ENCODE peak calls at places on chromosomes 7 and 10, in seven cellular contexts. G is stimulated activated CD4-positive, alpha-beta T cell treated with anti-CD3 and anti-CD28 coated beads, Interleukin-2, amount 100 ng/mL, for 24 hours; W is CD8-positive, alpha-beta memory T cell; X is GF-D8; Y is activated CD4-positive, alpha-beta T cell treated with anti-CD3 and anti-CD28 coated beads, Interleukin-2, amount 50 U/mL, for 48 hours; U is dermis microvascular lymphatic vessel endothelial cell; J is A549. B is an unnamed sample.

GRCh38 chr7:107232568-107233090 is 63.8 kb downstream of the HBP1 start:
- DNase-seq in X (no peak), U (no peak), G (no peak), J (no peak), W (no peak), Y (no peak), B (no peak)

GRCh38 chr10:79246209-79246581 is 101.1 kb upstream of the PPIF start:
- DNase-seq in U (peak; percentile 28), X (no peak), W (no peak), Y (no peak), G (no peak), J (no peak), B (no peak)

GRCh38 chr7:1535695-1536094 is 5.2 kb downstream of the MAFK start:
- DNase-seq in Y (no peak), G (no peak), J (no peak), X (no peak), U (peak; percentile 67), W (no peak), B (no peak)

GRCh38 chr7:47291461-47292051 is 290.4 kb downstream of the TNS3 start:
- DNase-seq in U (peak; percentile 85), X (no peak), J (peak; percentile 43), G (no peak), Y (peak; percentile 7), W (no peak), B (no peak)

GRCh38 chr7:20075992-20076813 is 141.0 kb downstream of the MACC1 start:
- DNase-seq in W (no peak), X (no peak), Y (no peak), U (no peak), G (no peak), J (no peak), B (no peak)

GRCh38 chr7:986766-987722 is 4.1 kb downstream of the CYP2W1 start:
- DNase-seq in G (no peak), W (no peak), Y (no peak), J (no peak), U (no peak), X (no peak), B (no peak)

GRCh38 chr10:119849031-119849789 is 23.4 kb downstream of the MCMBP start:
- DNase-seq in J (no peak), Y (no peak), W (no peak), G (no peak), U (no peak), X (no peak), B (no peak)

GRCh38 chr7:132377703-132378584 is 198.3 kb downstream of the PLXNA4 start:
- DNase-seq in W (no peak), U (no peak), Y (no peak), J (no peak), G (no peak), X (no peak), B (no peak)

GRCh38 chr10:38054361-38054797 is 39.8 kb upstream of the ZNF37A start:
- DNase-seq in G (no peak), Y (no peak), W (no peak), X (no peak), J (no peak), U (no peak), B (no peak)

GRCh38 chr7:82527831-82528230 is 84.3 kb upstream of the CACNA2D1 start:
- DNase-seq in U (no peak), G (no peak), Y (no peak), X (no peak), W (no peak), J (no peak), B (no peak)

GRCh38 chr7:148286150-148286549 is 304.4 kb upstream of the C7orf33 start:
- DNase-seq in Y (no peak), J (no peak), U (no peak), G (no peak), X (no peak), W (no peak), B (no peak)

GRCh38 chr7:92720604-92721350 is 115.6 kb downstream of the CDK6 start:
- DNase-seq in Y (no peak), G (no peak), X (no peak), W (no peak), J (no peak), U (no peak), B (no peak)

GRCh38 chr10:70923696-70924095 is 35.3 kb upstream of the PCBD1 start:
- DNase-seq in Y (no peak), W (no peak), G (no peak), U (no peak), J (no peak), X (no peak), B (no peak)

GRCh38 chr7:31120800-31121513 is 68.8 kb downstream of the ADCYAP1R1 start:
- DNase-seq in Y (no peak), W (no peak), U (no peak), G (no peak), X (no peak), J (no peak), B (no peak)

GRCh38 chr10:72218329-72218728 is 2.3 kb upstream of the ASCC1 start:
- DNase-seq in U (no peak), Y (no peak), J (no peak), G (no peak), W (no peak), X (peak; percentile 39), B (no peak)

GRCh38 chr10:108582888-108583287 is 1340.4 kb downstream of the XPNPEP1 start:
- DNase-seq in J (no peak), U (no peak), X (no peak), Y (no peak), W (no peak), G (no peak), B (no peak)

GRCh38 chr10:31620236-31621151 is 301.5 kb downstream of the ZEB1 start:
- DNase-seq in U (peak; percentile 68), Y (no peak), J (peak; percentile 43), G (no peak), W (no peak), X (no peak), B (peak; percentile 53)

GRCh38 chr7:18570441-18570840 is 74.9 kb downstream of the HDAC9 start:
- DNase-seq in G (no peak), J (no peak), U (no peak), X (no peak), W (no peak), Y (no peak), B (no peak)

GRCh38 chr7:15228891-15229290 is 326.3 kb upstream of the DGKB start:
- DNase-seq in X (no peak), G (no peak), Y (no peak), U (no peak), J (no peak), W (no peak), B (no peak)

GRCh38 chr7:29408841-29409243 is 154.8 kb upstream of the PRR15 start:
- DNase-seq in G (peak; percentile 56), J (peak; percentile 71), Y (peak; percentile 25), U (peak; percentile 57), W (peak; percentile 50), X (no peak), B (peak; percentile 45)

GRCh38 chr7:12540850-12541249 is 29.7 kb upstream of the SCIN start:
- DNase-seq in W (no peak), X (no peak), G (no peak), Y (no peak), U (no peak), J (no peak), B (no peak)